ENCODE peak calls at places on chromosomes 16 and 17, in five cellular contexts. N, Y, I, W and X are unnamed samples.

GRCh38 chr16:84446596-84447392 is 57.7 kb downstream of the MEAK7 start:
- DNase-seq in W (no peak), I (no peak), Y (no peak), N (no peak), X (no peak)

GRCh38 chr17:73432624-73433190 is 120.9 kb upstream of the CDC42EP4 start:
- DNase-seq in Y (no peak), W (no peak), N (no peak), I (no peak), X (no peak)

GRCh38 chr17:50290074-50290702 is 15.9 kb downstream of the TMEM92 start:
- DNase-seq in Y (peak; percentile 96), I (no peak), W (peak; percentile 83), N (peak; percentile 31), X (no peak)

GRCh38 chr16:79949417-79949816 is 348.9 kb upstream of the MAF start:
- DNase-seq in Y (no peak), W (no peak), I (no peak), N (no peak), X (no peak)

GRCh38 chr16:86044881-86045600 is 146.1 kb downstream of the IRF8 start:
- DNase-seq in N (no peak), Y (no peak), I (no peak), W (no peak), X (no peak)

GRCh38 chr17:61504697-61505096 is 52.5 kb downstream of the TBX4 start:
- DNase-seq in I (no peak), Y (peak; percentile 79), N (no peak), W (no peak), X (no peak)

GRCh38 chr16:19417640-19418039 is at the start of gene TMC5:
- DNase-seq in W (no peak), N (no peak), Y (no peak), I (no peak), X (no peak)

GRCh38 chr16:72471317-72471716 is 299.4 kb upstream of the PMFBP1 start:
- DNase-seq in N (no peak), Y (no peak), I (no peak), W (no peak), X (no peak)

GRCh38 chr17:10618202-10618635 is 38.9 kb downstream of the MYH3 start:
- DNase-seq in W (peak; percentile 84), N (peak; percentile 26), I (peak; percentile 73), Y (peak; percentile 18), X (peak; percentile 66)

GRCh38 chr17:76793775-76794174 is 55.9 kb downstream of the MFSD11 start:
- DNase-seq in N (no peak), Y (no peak), W (no peak), I (no peak), X (no peak)

GRCh38 chr17:15409721-15410247 is 57.6 kb downstream of the CDRT4 start:
- DNase-seq in I (no peak), W (no peak), Y (peak; percentile 93), N (no peak), X (no peak)

GRCh38 chr16:1177750-1178149 is 24.8 kb downstream of the CACNA1H start:
- DNase-seq in Y (no peak), W (no peak), N (no peak), I (no peak), X (no peak)

GRCh38 chr16:19757026-19757425 is 39.0 kb downstream of the IQCK start:
- DNase-seq in I (no peak), N (no peak), Y (no peak), W (no peak), X (no peak)

GRCh38 chr16:84404936-84405640 is 36.8 kb downstream of the ATP2C2 start:
- DNase-seq in Y (no peak), I (no peak), W (no peak), N (no peak), X (no peak)

GRCh38 chr17:47204722-47205418 is 4.3 kb upstream of the MYL4 start:
- DNase-seq in Y (no peak), I (no peak), N (peak; percentile 47), W (no peak), X (no peak)

DNA sequence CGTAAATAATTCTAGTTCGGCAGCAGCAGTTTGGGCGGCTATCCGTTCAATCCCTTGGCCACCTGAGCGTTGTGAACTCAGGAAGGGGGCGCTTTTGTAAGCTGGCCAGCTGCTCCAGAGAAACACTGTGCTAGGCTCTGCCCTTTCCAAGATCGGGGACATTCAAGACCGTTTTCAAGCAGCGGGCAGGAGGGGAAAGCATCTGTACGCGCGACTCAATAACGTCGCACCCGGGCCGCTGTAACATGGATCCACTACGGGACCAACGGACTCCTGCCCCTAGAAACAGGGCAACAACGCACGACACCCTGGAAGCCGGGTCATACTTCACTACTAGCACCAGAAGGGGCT is 463 bp downstream of the TOP2A start:
- DNase-seq in W (no peak), Y (no peak), I (no peak), N (no peak), X (no peak)
- TF ChIP-seq CTCF in W (no peak), Y (no peak), I (no peak), N (no peak), X (peak; percentile 15)

GRCh38 chr17:82449136-82449882 is 1.2 kb downstream of the CYBC1 start:
- DNase-seq in N (peak; percentile 75), I (no peak), Y (no peak), W (no peak), X (no peak)
- TF ChIP-seq CTCF in N (no peak), I (no peak), Y (no peak), W (no peak), X (no peak)

DNA sequence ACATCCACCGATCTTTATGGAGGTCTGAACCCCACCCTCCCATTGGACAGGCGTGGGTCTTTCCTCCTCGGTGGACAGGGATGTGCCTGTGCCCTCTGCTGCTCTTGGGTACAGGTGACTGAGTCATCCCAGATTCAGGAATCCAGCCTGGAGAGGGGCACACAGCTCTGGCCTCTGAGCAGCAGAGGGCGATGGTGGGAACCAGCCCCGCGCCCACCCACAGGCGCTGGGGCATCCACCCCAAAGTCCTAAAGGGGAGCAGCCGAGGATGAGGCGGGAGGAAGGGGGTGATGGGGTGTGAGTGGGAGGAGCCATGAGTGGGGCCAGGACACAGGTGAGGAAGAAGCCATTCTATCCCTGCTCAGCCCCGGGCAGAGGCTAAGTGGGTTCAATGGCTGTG is 35.0 kb downstream of the ENGASE start:
- DNase-seq in N (no peak), W (no peak), Y (no peak), I (no peak), X (no peak)
- TF ChIP-seq CTCF in N (no peak), W (no peak), Y (no peak), I (no peak), X (peak; percentile 47)

GRCh38 chr16:50671644-50672260 is 9.4 kb downstream of the SNX20 start:
- DNase-seq in I (peak; percentile 38), Y (no peak), N (no peak), W (no peak), X (no peak)
- TF ChIP-seq CTCF in I (peak; percentile 47), Y (peak; percentile 52), N (peak; percentile 75), W (peak; percentile 38), X (peak; percentile 45)